ENCODE peak calls at places on chromosomes 13 and 19, in four cellular contexts. One of them, this sample, is unnamed.

GRCh38 chr19:31312004-31312403 is 37.2 kb downstream of the TSHZ3 start:
- DNase-seq in mammary epithelial cell: peak
- DNase-seq in BJ: peak
- DNase-seq in coronary artery: no peak
- DNase-seq in this sample: no peak

GRCh38 chr13:36261976-36262375 is 35.6 kb downstream of the CCDC169 start:
- DNase-seq in BJ: no peak
- DNase-seq in coronary artery: no peak
- DNase-seq in mammary epithelial cell: no peak
- DNase-seq in this sample: no peak

GRCh38 chr19:16351133-16351809 is 26.6 kb downstream of the KLF2 start:
- DNase-seq in mammary epithelial cell: no peak
- DNase-seq in coronary artery: no peak
- DNase-seq in BJ: no peak
- DNase-seq in this sample: peak

GRCh38 chr13:97341135-97341534 is 92.8 kb upstream of the RAP2A start:
- DNase-seq in coronary artery: no peak
- DNase-seq in BJ: no peak
- DNase-seq in mammary epithelial cell: no peak
- DNase-seq in this sample: no peak

GRCh38 chr19:518292-519231 is 11.3 kb downstream of the TPGS1 start:
- DNase-seq in coronary artery: no peak
- DNase-seq in BJ: no peak
- DNase-seq in mammary epithelial cell: no peak
- DNase-seq in this sample: peak

GRCh38 chr13:94192576-94192975 is 286.9 kb downstream of the DCT start:
- DNase-seq in mammary epithelial cell: peak
- DNase-seq in coronary artery: no peak
- DNase-seq in BJ: no peak
- DNase-seq in this sample: peak

GRCh38 chr19:48966541-48967345 is 1.6 kb downstream of the FTL start:
- DNase-seq in BJ: no peak
- DNase-seq in coronary artery: no peak
- DNase-seq in mammary epithelial cell: no peak
- DNase-seq in this sample: no peak

GRCh38 chr19:18763674-18764590 is 27.2 kb downstream of the COMP start:
- DNase-seq in coronary artery: no peak
- DNase-seq in BJ: peak
- DNase-seq in mammary epithelial cell: peak
- DNase-seq in this sample: no peak

GRCh38 chr13:35953537-35954206 is 177.5 kb downstream of the DCLK1 start:
- DNase-seq in coronary artery: peak
- DNase-seq in mammary epithelial cell: peak
- DNase-seq in BJ: peak
- DNase-seq in this sample: peak

GRCh38 chr19:18059902-18060301 is 26.8 kb downstream of the IL12RB1 start:
- DNase-seq in mammary epithelial cell: no peak
- DNase-seq in BJ: no peak
- DNase-seq in coronary artery: no peak
- DNase-seq in this sample: no peak

GRCh38 chr19:27774337-27774736 is 1438.6 kb downstream of the UQCRFS1 start:
- DNase-seq in mammary epithelial cell: no peak
- DNase-seq in BJ: no peak
- DNase-seq in coronary artery: no peak
- DNase-seq in this sample: no peak

GRCh38 chr13:26660761-26661160 is 99.8 kb downstream of the GPR12 start:
- DNase-seq in mammary epithelial cell: no peak
- DNase-seq in coronary artery: no peak
- DNase-seq in BJ: no peak
- DNase-seq in this sample: no peak

GRCh38 chr19:14347999-14348889 is 33.0 kb upstream of the ADGRE5 start:
- DNase-seq in coronary artery: no peak
- DNase-seq in BJ: no peak
- DNase-seq in mammary epithelial cell: peak
- DNase-seq in this sample: peak

GRCh38 chr19:17703823-17704463 is 15.3 kb upstream of the MAP1S start:
- DNase-seq in BJ: no peak
- DNase-seq in coronary artery: no peak
- DNase-seq in mammary epithelial cell: peak
- DNase-seq in this sample: peak

GRCh38 chr13:101869553-101869952 is 417.1 kb downstream of the ITGBL1 start:
- DNase-seq in BJ: peak
- DNase-seq in mammary epithelial cell: no peak
- DNase-seq in coronary artery: no peak
- DNase-seq in this sample: no peak

GRCh38 chr13:59755647-59756290 is 408.0 kb downstream of the DIAPH3 start:
- DNase-seq in mammary epithelial cell: peak
- DNase-seq in BJ: no peak
- DNase-seq in coronary artery: no peak
- DNase-seq in this sample: peak

GRCh38 chr13:41960195-41960699 is 662 bp downstream of the VWA8 start:
- DNase-seq in coronary artery: no peak
- DNase-seq in BJ: no peak
- DNase-seq in mammary epithelial cell: peak
- DNase-seq in this sample: no peak

GRCh38 chr13:80436571-80437169 is 95.7 kb upstream of the SPRY2 start:
- DNase-seq in mammary epithelial cell: no peak
- DNase-seq in BJ: no peak
- DNase-seq in coronary artery: no peak
- DNase-seq in this sample: no peak

GRCh38 chr13:110272651-110273050 is 34.3 kb downstream of the COL4A1 start:
- DNase-seq in BJ: no peak
- DNase-seq in coronary artery: no peak
- DNase-seq in mammary epithelial cell: no peak
- DNase-seq in this sample: no peak

GRCh38 chr13:89930861-89931260 is 1416.6 kb upstream of the MIR17HG start:
- DNase-seq in coronary artery: no peak
- DNase-seq in mammary epithelial cell: no peak
- DNase-seq in BJ: no peak
- DNase-seq in this sample: no peak

DNA sequence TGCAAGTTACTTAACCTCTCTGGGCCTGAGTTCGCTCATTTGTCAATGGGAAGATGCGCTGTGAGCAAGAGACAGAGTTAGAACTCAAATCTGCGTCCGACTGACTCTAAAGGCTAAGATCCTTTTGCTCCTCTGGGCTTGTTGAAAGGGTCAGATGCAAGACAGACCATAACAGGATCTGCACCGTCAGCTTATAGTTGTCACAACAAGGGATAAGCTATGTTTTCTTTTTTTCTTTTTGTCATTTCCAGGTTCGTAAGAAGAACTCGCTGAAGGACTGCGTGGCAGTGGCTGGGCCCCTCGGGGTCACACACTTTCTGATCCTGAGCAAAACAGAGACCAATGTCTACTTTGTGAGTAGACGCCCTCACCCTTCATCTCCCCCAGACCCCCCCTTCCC is 1.1 kb downstream of the PPAN start:
- DNase-seq in mammary epithelial cell: no peak
- DNase-seq in coronary artery: no peak
- DNase-seq in BJ: no peak
- DNase-seq in this sample: no peak
- H3K4me3 ChIP-seq in mammary epithelial cell: peak
- H3K4me3 ChIP-seq in coronary artery: peak
- H3K4me3 ChIP-seq in BJ: peak
- H3K4me3 ChIP-seq in this sample: peak

GRCh38 chr19:45790942-45791341 is 1.7 kb downstream of the DMWD start:
- DNase-seq in coronary artery: no peak
- DNase-seq in BJ: no peak
- DNase-seq in mammary epithelial cell: no peak
- DNase-seq in this sample: peak
- H3K4me3 ChIP-seq in coronary artery: peak
- H3K4me3 ChIP-seq in BJ: peak
- H3K4me3 ChIP-seq in mammary epithelial cell: peak
- H3K4me3 ChIP-seq in this sample: no peak

GRCh38 chr19:10418281-10419199 is 1.8 kb upstream of the PDE4A start:
- DNase-seq in BJ: no peak
- DNase-seq in coronary artery: no peak
- DNase-seq in mammary epithelial cell: no peak
- DNase-seq in this sample: no peak

GRCh38 chr19:10419200-10419645 is 1.1 kb upstream of the PDE4A start:
- DNase-seq in BJ: no peak
- DNase-seq in coronary artery: no peak
- DNase-seq in mammary epithelial cell: no peak
- DNase-seq in this sample: no peak

GRCh38 chr19:10421240-10421948 is 1.1 kb downstream of the PDE4A start:
- DNase-seq in coronary artery: no peak
- DNase-seq in BJ: no peak
- DNase-seq in mammary epithelial cell: no peak
- DNase-seq in this sample: no peak

GRCh38 chr19:10420444-10421239 is at the start of gene PDE4A:
- DNase-seq in BJ: no peak
- DNase-seq in mammary epithelial cell: peak
- DNase-seq in coronary artery: no peak
- DNase-seq in this sample: peak

DNA sequence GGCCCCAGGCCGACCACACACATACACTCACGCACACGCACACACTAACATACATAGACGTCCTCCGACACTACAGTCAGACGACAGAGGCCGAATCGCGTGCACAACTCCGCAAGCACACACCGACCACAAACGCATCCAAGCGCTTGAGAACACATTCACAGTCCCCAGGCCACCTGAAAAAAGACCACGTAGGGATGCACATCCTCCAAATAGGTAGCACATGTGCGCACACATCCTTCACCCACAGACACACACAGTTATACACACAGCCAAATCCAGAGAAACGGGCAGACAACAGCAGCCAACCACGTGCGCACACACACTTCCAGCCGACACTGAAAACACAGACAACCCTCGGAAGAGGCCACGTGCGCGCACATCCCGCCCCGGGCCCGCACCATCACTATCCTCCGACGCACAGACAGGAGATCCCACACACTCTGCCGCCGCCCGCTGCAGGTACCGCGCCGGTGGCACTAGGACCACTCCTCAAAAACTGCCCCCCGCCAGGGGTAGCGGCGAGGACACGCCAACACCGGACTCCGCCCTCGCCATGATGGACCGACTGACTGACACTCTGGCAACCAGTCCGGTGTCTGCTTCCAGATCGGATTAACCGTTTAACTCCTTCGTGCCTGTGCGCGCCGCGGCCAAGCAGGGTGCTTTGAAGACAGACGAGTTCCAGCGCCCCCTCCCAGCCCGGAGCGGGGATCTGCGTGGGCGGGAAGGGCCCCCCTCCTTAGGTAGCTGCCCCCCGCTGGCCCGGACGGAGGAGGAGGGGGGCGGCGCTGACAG is 493 bp upstream of the PDE4A start:
- DNase-seq in BJ: no peak
- DNase-seq in coronary artery: no peak
- DNase-seq in mammary epithelial cell: peak
- DNase-seq in this sample: peak
- H3K4me3 ChIP-seq in BJ: peak
- H3K4me3 ChIP-seq in coronary artery: peak
- H3K4me3 ChIP-seq in mammary epithelial cell: peak
- H3K4me3 ChIP-seq in this sample: peak

GRCh38 chr19:7789447-7789846 is 26.4 kb downstream of the CLEC4M start:
- DNase-seq in BJ: no peak
- DNase-seq in coronary artery: no peak
- DNase-seq in mammary epithelial cell: no peak
- DNase-seq in this sample: peak
- H3K4me3 ChIP-seq in BJ: no peak
- H3K4me3 ChIP-seq in coronary artery: peak
- H3K4me3 ChIP-seq in mammary epithelial cell: no peak
- H3K4me3 ChIP-seq in this sample: no peak

GRCh38 chr13:108213946-108214345 is 1.4 kb downstream of the LIG4 start:
- DNase-seq in BJ: no peak
- DNase-seq in mammary epithelial cell: peak
- DNase-seq in coronary artery: no peak
- DNase-seq in this sample: no peak

GRCh38 chr13:108215428-108215827 is at the start of gene LIG4:
- DNase-seq in mammary epithelial cell: peak
- DNase-seq in coronary artery: peak
- DNase-seq in BJ: peak
- DNase-seq in this sample: peak

GRCh38 chr13:108214511-108215383 is 589 bp downstream of the LIG4 start:
- DNase-seq in coronary artery: no peak
- DNase-seq in BJ: no peak
- DNase-seq in mammary epithelial cell: peak
- DNase-seq in this sample: peak

GRCh38 chr13:108218044-108218974 is at the start of gene ABHD13:
- DNase-seq in BJ: peak
- DNase-seq in coronary artery: peak
- DNase-seq in mammary epithelial cell: peak
- DNase-seq in this sample: peak

DNA sequence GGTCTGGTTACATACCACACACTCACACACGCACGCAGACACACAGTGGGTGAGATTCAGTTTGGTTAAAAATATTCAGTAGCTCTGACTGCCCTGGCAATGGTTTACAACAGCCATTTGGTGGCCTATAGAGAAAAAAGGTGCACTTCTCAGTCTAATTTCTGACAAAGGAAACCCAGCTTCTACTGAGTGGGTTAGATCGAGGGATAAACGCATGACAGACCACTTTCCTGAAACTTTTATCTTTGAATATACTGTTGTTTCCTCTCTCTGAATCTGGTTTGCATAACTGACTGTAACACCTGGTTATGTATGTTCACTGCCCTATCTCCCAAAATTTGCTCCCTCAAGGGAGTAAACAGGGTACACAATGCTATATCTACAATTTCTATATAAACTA is 2.4 kb downstream of the LIG4 start:
- DNase-seq in mammary epithelial cell: no peak
- DNase-seq in coronary artery: no peak
- DNase-seq in BJ: no peak
- DNase-seq in this sample: no peak
- H3K4me3 ChIP-seq in mammary epithelial cell: no peak
- H3K4me3 ChIP-seq in coronary artery: no peak
- H3K4me3 ChIP-seq in BJ: no peak
- H3K4me3 ChIP-seq in this sample: no peak

GRCh38 chr19:35115538-35115951 is at the start of gene FXYD3:
- DNase-seq in coronary artery: no peak
- DNase-seq in BJ: no peak
- DNase-seq in mammary epithelial cell: no peak
- DNase-seq in this sample: no peak
- H3K4me3 ChIP-seq in coronary artery: peak
- H3K4me3 ChIP-seq in BJ: no peak
- H3K4me3 ChIP-seq in mammary epithelial cell: peak
- H3K4me3 ChIP-seq in this sample: no peak

DNA sequence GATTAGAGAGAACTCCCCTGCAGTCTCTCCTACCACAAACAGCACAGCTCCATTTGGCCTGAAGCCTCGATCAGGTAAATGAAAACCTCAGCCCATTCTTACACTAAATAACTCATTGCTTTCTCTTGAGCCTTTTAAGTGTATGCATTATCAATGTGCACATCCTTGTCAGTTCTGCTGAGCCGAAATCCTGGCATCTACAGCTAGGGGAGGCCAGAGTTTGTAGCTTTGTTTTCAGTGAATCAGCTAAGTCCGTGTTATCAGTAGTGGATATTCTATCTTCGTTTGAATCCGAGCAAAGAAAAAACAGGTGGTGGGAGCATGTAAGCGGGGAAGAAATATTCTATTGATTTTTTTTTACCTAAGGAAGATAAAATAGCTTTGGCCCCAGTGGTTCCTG is 84.4 kb downstream of the ESD start:
- DNase-seq in BJ: no peak
- DNase-seq in coronary artery: no peak
- DNase-seq in mammary epithelial cell: no peak
- DNase-seq in this sample: no peak
- H3K4me3 ChIP-seq in BJ: no peak
- H3K4me3 ChIP-seq in coronary artery: no peak
- H3K4me3 ChIP-seq in mammary epithelial cell: no peak
- H3K4me3 ChIP-seq in this sample: no peak

GRCh38 chr19:3096902-3097326 is 2.8 kb downstream of the GNA11 start:
- DNase-seq in BJ: no peak
- DNase-seq in mammary epithelial cell: no peak
- DNase-seq in coronary artery: no peak
- DNase-seq in this sample: no peak
- H3K4me3 ChIP-seq in BJ: no peak
- H3K4me3 ChIP-seq in mammary epithelial cell: peak
- H3K4me3 ChIP-seq in coronary artery: peak
- H3K4me3 ChIP-seq in this sample: no peak

GRCh38 chr19:4557971-4558941 is 1.2 kb downstream of the SEMA6B start:
- DNase-seq in coronary artery: no peak
- DNase-seq in BJ: no peak
- DNase-seq in mammary epithelial cell: no peak
- DNase-seq in this sample: no peak
- H3K4me3 ChIP-seq in coronary artery: peak
- H3K4me3 ChIP-seq in BJ: no peak
- H3K4me3 ChIP-seq in mammary epithelial cell: no peak
- H3K4me3 ChIP-seq in this sample: no peak

This sample was measured in GM12865.